ENCODE peak calls at places on chromosomes 16 and 17, in six cellular contexts. G is cardiac muscle cell; Z is effector memory CD4-positive, alpha-beta T cell; V is HL-60; P is tibial nerve; J is mesenchymal stem cell. I is an unnamed sample.

GRCh38 chr17:7867881-7868329 is 10.1 kb downstream of the CYB5D1 start:
- DNase-seq in G (no peak), Z (no peak), V (peak), P (no peak), J (no peak), I (no peak)

GRCh38 chr16:69204106-69204655 is 17.2 kb downstream of the SNTB2 start:
- DNase-seq in G (no peak), Z (no peak), V (peak), P (no peak), J (no peak), I (no peak)

GRCh38 chr17:67833946-67834631 is 8.8 kb downstream of the BPTF start:
- DNase-seq in G (no peak), Z (no peak), V (no peak), P (no peak), J (no peak), I (no peak)

GRCh38 chr16:17309510-17309909 is 161.2 kb downstream of the XYLT1 start:
- DNase-seq in G (no peak), Z (no peak), V (no peak), P (no peak), J (no peak), I (no peak)

GRCh38 chr17:10278218-10278617 is 79.8 kb upstream of the GAS7 start:
- DNase-seq in G (peak), Z (no peak), V (no peak), P (no peak), J (no peak), I (peak)

GRCh38 chr17:64007838-64008282 is 9.7 kb downstream of the PRR29 start:
- DNase-seq in G (no peak), Z (no peak), V (no peak), P (no peak), J (no peak), I (no peak)

GRCh38 chr17:29291163-29291752 is 2.7 kb downstream of the NUFIP2 start:
- DNase-seq in G (peak), Z (no peak), V (peak), P (no peak), J (peak), I (no peak)

GRCh38 chr16:600781-601180 is 10.9 kb downstream of the RAB40C start:
- DNase-seq in G (no peak), Z (no peak), V (peak), P (no peak), J (no peak), I (no peak)

GRCh38 chr16:88770459-88771293 is 14.3 kb downstream of the PIEZO1 start:
- DNase-seq in G (peak), Z (no peak), V (peak), P (no peak), J (peak), I (no peak)

GRCh38 chr16:77599793-77600415 is 122.4 kb upstream of the NUDT7 start:
- DNase-seq in G (peak), Z (no peak), V (peak), P (no peak), J (peak), I (peak)

GRCh38 chr17:189444-189843 is 8.0 kb upstream of the DOC2B start:
- DNase-seq in G (no peak), Z (no peak), V (no peak), P (no peak), J (no peak), I (no peak)

GRCh38 chr17:17496189-17497064 is at the start of gene RASD1:
- DNase-seq in G (peak), Z (peak), V (peak), P (peak), J (peak), I (peak)

GRCh38 chr17:17493986-17494466 is 2.2 kb downstream of the RASD1 start:
- DNase-seq in G (no peak), Z (no peak), V (no peak), P (no peak), J (no peak), I (no peak)

GRCh38 chr17:17494499-17495447 is 1.4 kb downstream of the RASD1 start:
- DNase-seq in G (peak), Z (no peak), V (no peak), P (no peak), J (peak), I (no peak)

GRCh38 chr17:17497065-17497844 is 1.1 kb upstream of the RASD1 start:
- DNase-seq in G (no peak), Z (no peak), V (no peak), P (no peak), J (no peak), I (no peak)

DNA sequence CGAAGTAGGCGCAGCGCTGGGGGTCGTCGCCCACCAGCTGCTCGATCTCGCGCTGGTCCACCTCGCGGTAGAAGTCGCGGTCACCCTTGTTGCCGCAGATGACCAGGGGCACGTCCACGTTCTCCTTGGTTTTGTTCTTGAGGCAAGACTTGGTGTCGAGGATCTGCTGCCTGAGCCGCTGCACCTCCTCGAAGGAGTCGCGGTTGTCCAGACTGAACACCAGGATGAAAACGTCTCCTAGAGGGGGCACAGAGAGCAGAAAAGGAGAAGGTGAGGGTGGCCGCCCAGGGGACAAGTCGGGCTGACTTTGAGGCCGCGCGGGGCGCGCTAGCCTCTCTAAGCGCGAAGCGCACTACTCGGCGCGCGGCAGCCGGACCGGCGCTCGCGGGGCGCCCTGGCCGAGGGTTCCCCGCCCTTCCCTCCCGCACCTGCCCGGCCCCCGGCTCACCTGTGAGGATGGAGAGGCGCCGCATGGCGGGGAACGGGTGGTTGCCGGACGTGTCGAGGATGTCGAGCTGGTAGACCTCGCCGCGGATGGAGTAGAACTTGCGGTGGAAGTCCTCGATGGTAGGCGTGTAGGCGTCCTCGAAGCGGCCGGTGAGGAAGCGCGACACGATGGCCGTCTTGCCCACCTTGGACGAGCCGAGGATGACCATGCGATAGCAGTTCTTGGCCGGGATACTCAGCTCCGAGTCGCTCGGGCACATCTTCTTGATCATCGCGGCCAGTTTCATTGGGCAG is 577 bp downstream of the RASD1 start:
- DNase-seq in G (peak), Z (no peak), V (no peak), P (no peak), J (no peak), I (no peak)
- H3K27ac ChIP-seq in G (no peak), Z (no peak), V (no peak), P (peak), J (no peak), I (peak)

GRCh38 chr17:17970699-17971430 is 1.3 kb downstream of the TOM1L2 start:
- DNase-seq in G (no peak), Z (no peak), V (no peak), P (no peak), J (no peak), I (no peak)
- H3K27ac ChIP-seq in G (peak), Z (no peak), V (no peak), P (no peak), J (no peak), I (peak)

DNA sequence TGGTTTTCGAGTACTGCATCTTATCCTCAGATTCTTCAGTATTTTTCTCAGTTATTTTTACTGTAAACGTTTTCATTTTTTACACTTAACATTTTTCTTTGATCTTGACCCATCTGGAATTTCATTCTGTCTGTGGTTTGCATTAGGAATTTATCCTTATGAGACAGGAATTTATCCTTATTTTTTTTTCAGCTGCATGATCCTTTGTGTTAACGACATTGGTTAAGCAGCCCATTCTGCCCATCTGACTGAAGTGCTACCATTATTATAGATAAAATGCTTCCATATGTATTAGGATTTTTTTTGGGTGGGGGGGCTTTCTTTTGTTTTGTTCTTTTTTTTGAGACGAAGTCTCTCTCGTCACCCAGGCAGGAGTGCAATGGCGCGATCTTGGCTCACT is 41.0 kb downstream of the SNX29 start:
- DNase-seq in G (no peak), Z (no peak), V (no peak), P (no peak), J (no peak), I (no peak)
- H3K27ac ChIP-seq in G (no peak), Z (no peak), V (no peak), P (no peak), J (peak), I (no peak)

DNA sequence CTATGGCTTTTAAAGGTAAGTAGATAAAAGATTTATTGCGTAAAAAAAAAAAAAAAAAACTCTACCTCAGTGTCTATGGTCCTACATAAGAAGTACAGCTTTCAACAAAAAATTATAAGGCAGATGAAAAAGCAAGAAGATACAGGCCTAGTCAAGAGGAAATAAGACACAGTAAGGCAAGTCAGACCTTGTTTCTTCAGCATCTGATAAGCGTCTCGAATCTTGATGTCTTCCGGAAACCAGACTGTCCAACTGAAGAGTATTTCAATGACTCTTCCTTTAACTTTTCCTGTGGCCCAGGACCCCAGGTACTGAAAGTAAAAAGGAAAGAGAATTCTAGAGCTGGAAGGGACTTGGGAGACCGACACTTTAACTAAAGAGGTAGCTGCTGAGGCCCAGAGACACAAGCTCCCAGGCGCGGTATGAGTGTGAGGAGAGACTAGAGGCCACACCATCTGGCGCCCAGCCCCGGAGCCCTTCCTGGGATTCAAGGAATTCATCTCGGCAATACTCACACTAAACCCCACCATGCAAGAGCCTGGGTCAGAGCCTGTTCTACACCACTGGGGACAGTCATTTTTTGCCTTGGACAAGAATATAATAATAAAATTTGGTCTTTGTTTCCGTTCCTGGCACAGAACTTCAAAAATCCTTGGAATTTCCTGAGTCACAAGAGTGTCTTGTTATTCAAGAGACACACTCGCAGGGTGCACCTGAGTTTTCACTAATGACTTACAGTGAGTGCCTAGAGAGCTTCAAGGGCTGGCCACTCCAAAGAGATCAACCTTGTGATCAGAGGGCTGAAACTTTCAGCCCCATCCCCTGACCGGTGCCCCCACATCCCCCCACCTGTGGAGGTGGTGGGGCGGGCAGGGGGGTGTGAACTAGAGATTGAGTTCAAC is 18.6 kb downstream of the GGA2 start:
- DNase-seq in G (no peak), Z (no peak), V (no peak), P (no peak), J (no peak), I (no peak)
- H3K27ac ChIP-seq in G (no peak), Z (no peak), V (no peak), P (no peak), J (peak), I (no peak)

GRCh38 chr16:83066881-83067280 is 440.1 kb downstream of the CDH13 start:
- DNase-seq in G (no peak), Z (no peak), V (no peak), P (no peak), J (no peak), I (no peak)

GRCh38 chr16:83066011-83066410 is 439.2 kb downstream of the CDH13 start:
- DNase-seq in G (no peak), Z (no peak), V (no peak), P (no peak), J (no peak), I (no peak)

GRCh38 chr16:83068686-83069085 is 441.9 kb downstream of the CDH13 start:
- DNase-seq in G (no peak), Z (no peak), V (no peak), P (no peak), J (peak), I (no peak)

GRCh38 chr16:83070416-83071199 is 443.8 kb downstream of the CDH13 start:
- DNase-seq in G (no peak), Z (no peak), V (no peak), P (no peak), J (no peak), I (no peak)
- H3K27ac ChIP-seq in G (no peak), Z (no peak), V (no peak), P (no peak), J (no peak), I (no peak)

GRCh38 chr16:12096828-12097522 is 120.4 kb downstream of the SNX29 start:
- DNase-seq in G (no peak), Z (no peak), V (no peak), P (no peak), J (no peak), I (no peak)
- H3K27ac ChIP-seq in G (no peak), Z (no peak), V (no peak), P (no peak), J (no peak), I (peak)